ENCODE peak calls at places on chromosomes 5 and 9, in four cellular contexts. K is transverse colon, T is foreskin fibroblast, S is HCT116. N is an unnamed sample.

GRCh38 chr9:68489636-68490035 is 51.0 kb downstream of the TMEM252 start:
- DNase-seq in S (no peak), T (peak), K (no peak), N (no peak)

GRCh38 chr9:82490019-82490499 is 501.5 kb downstream of the SPATA31D1 start:
- DNase-seq in S (no peak), T (peak), K (no peak), N (peak)

GRCh38 chr5:179378441-179379271 is 33.4 kb upstream of the ADAMTS2 start:
- DNase-seq in K (no peak), S (no peak), T (peak), N (peak)

GRCh38 chr5:63213256-63213655 is 634.6 kb downstream of the LRRC70 start:
- DNase-seq in T (no peak), S (no peak), K (no peak), N (no peak)

GRCh38 chr9:129081388-129081889 is 528 bp downstream of the DOLPP1 start:
- DNase-seq in K (no peak), T (peak), S (no peak), N (no peak)

GRCh38 chr9:101836021-101836420 is 97.6 kb upstream of the GRIN3A start:
- DNase-seq in S (no peak), K (no peak), T (no peak), N (no peak)

GRCh38 chr9:127862075-127863011 is 7.9 kb upstream of the ENG start:
- DNase-seq in S (no peak), T (no peak), K (peak), N (no peak)

GRCh38 chr5:147530801-147531389 is 21.0 kb upstream of the DPYSL3 start:
- DNase-seq in K (no peak), T (peak), S (no peak), N (no peak)

GRCh38 chr9:33329996-33330395 is 39.7 kb downstream of the NFX1 start:
- DNase-seq in K (peak), S (no peak), T (peak), N (no peak)

GRCh38 chr9:77871483-77871882 is 160.1 kb downstream of the GNAQ start:
- DNase-seq in T (peak), K (no peak), S (no peak), N (no peak)

GRCh38 chr5:134545070-134545868 is 19.8 kb downstream of the JADE2 start:
- DNase-seq in K (peak), S (no peak), T (no peak), N (no peak)

GRCh38 chr9:137369111-137369787 is 53.7 kb downstream of the EXD3 start:
- DNase-seq in S (no peak), T (no peak), K (no peak), N (no peak)

GRCh38 chr5:102875672-102876071 is 120.6 kb downstream of the PAM start:
- DNase-seq in T (no peak), K (no peak), S (no peak), N (no peak)

GRCh38 chr9:99736291-99736690 is 85.4 kb upstream of the NR4A3 start:
- DNase-seq in S (no peak), K (no peak), T (no peak), N (no peak)

GRCh38 chr9:130626249-130626982 is 38.0 kb upstream of the PRDM12 start:
- DNase-seq in T (no peak), K (no peak), S (no peak), N (no peak)

GRCh38 chr5:132213666-132214065 is 14.0 kb downstream of the P4HA2 start:
- DNase-seq in S (no peak), T (no peak), K (no peak), N (no peak)

GRCh38 chr5:65556181-65556580 is 6.8 kb downstream of the CENPK start:
- DNase-seq in K (no peak), S (no peak), T (no peak), N (no peak)

GRCh38 chr5:111738118-111738517 is 18.9 kb downstream of the NREP start:
- DNase-seq in S (no peak), T (no peak), K (no peak), N (no peak)

GRCh38 chr5:115956957-115957356 is 5.3 kb upstream of the LVRN start:
- DNase-seq in T (no peak), S (no peak), K (no peak), N (no peak)

GRCh38 chr5:133483406-133484090 is 128.8 kb downstream of the FSTL4 start:
- DNase-seq in T (no peak), S (no peak), K (peak), N (no peak)

GRCh38 chr9:134252084-134252830 is 74.0 kb upstream of the RXRA start:
- DNase-seq in S (no peak), T (no peak), K (no peak), N (no peak)

GRCh38 chr9:95316274-95316673 is 1.2 kb downstream of the FANCC start:
- DNase-seq in T (no peak), K (no peak), S (no peak), N (no peak)

GRCh38 chr9:113590991-113591898 is 127.7 kb downstream of the RGS3 start:
- DNase-seq in T (peak), K (peak), S (no peak), N (no peak)

GRCh38 chr9:124183772-124184171 is 74.0 kb upstream of the NEK6 start:
- DNase-seq in K (peak), S (no peak), T (no peak), N (no peak)

GRCh38 chr5:55691265-55692105 is 20.6 kb downstream of the SLC38A9 start:
- DNase-seq in T (peak), K (no peak), S (peak), N (no peak)

GRCh38 chr9:26296910-26297309 is 595.7 kb downstream of the CAAP1 start:
- DNase-seq in S (no peak), K (no peak), T (peak), N (peak)

GRCh38 chr9:20835364-20836286 is 151.6 kb downstream of the FOCAD start:
- DNase-seq in T (peak), K (no peak), S (no peak), N (no peak)

GRCh38 chr5:73370620-73371583 is 77.7 kb downstream of the FOXD1 start:
- DNase-seq in S (peak), T (peak), K (no peak), N (peak)

GRCh38 chr9:18601956-18602355 is 128.0 kb downstream of the ADAMTSL1 start:
- DNase-seq in T (peak), S (no peak), K (no peak), N (no peak)

GRCh38 chr9:115590016-115590415 is 472.1 kb upstream of the TNC start:
- DNase-seq in T (peak), K (no peak), S (no peak), N (peak)

GRCh38 chr5:131996210-131997025 is 15.0 kb downstream of the ACSL6 start:
- DNase-seq in S (no peak), K (no peak), T (no peak), N (no peak)

GRCh38 chr5:172714491-172715420 is 56.2 kb downstream of the DUSP1 start:
- DNase-seq in S (peak), T (peak), K (peak), N (no peak)

GRCh38 chr5:53766683-53767082 is 206.2 kb downstream of the NDUFS4 start:
- DNase-seq in S (no peak), T (no peak), K (no peak), N (no peak)

GRCh38 chr5:2762744-2763532 is 11.5 kb upstream of the IRX2 start:
- DNase-seq in S (no peak), T (no peak), K (no peak), N (no peak)

GRCh38 chr5:129079496-129079895 is 15.1 kb upstream of the ISOC1 start:
- DNase-seq in S (no peak), T (peak), K (no peak), N (no peak)

GRCh38 chr9:88994820-88995180 is 3.5 kb downstream of the S1PR3 start:
- DNase-seq in K (no peak), S (no peak), T (peak), N (peak)
- H3K4me3 ChIP-seq in K (no peak), S (no peak), T (peak), N (peak)

GRCh38 chr5:122078116-122078865 is at the start of gene LOX:
- DNase-seq in T (peak), S (no peak), K (peak), N (peak)
- H3K4me3 ChIP-seq in T (peak), S (no peak), K (peak), N (peak)

GRCh38 chr9:3268260-3268659 is 257.5 kb downstream of the RFX3 start:
- DNase-seq in K (no peak), S (no peak), T (no peak), N (no peak)
- H3K4me3 ChIP-seq in K (no peak), S (no peak), T (no peak), N (no peak)

GRCh38 chr9:132551556-132551955 is 30.9 kb upstream of the BARHL1 start:
- DNase-seq in K (no peak), S (no peak), T (no peak), N (no peak)
- H3K4me3 ChIP-seq in K (no peak), S (no peak), T (no peak), N (no peak)